ENCODE peak calls at places on chromosomes 12 and 14, in eight cellular contexts. M is activated CD4-positive, alpha-beta T cell treated with anti-CD3 and anti-CD28 coated beads for 48 hours; H is stimulated activated CD4-positive, alpha-beta T cell treated with anti-CD3 and anti-CD28 coated beads, Interleukin-2, amount 100 ng/mL, for 48 hours; T is EH; O is epithelial cell of prostate; I is effector memory CD4-positive, alpha-beta T cell; A is AML-193; S is CD4-positive, CD25-positive, alpha-beta regulatory T cell. K is an unnamed sample.

GRCh38 chr12:84960918-84961317 is 48.3 kb upstream of the SLC6A15 start:
- DNase-seq in M (no peak), H (no peak), T (no peak), O (no peak), I (no peak), A (no peak), S (no peak), K (no peak)

GRCh38 chr14:91361236-91361811 is 56.3 kb downstream of the CCDC88C start:
- DNase-seq in M (no peak), H (no peak), T (no peak), O (peak), I (no peak), A (peak), S (no peak), K (no peak)

GRCh38 chr12:114855678-114856077 is 171.7 kb upstream of the TBX3 start:
- DNase-seq in M (no peak), H (no peak), T (no peak), O (no peak), I (no peak), A (no peak), S (no peak), K (no peak)

GRCh38 chr12:54658306-54659264 is 10.4 kb upstream of the DCD start:
- DNase-seq in M (peak), H (peak), T (peak), O (no peak), I (no peak), A (peak), S (peak), K (peak)

GRCh38 chr12:112908548-112908947 is 1.8 kb downstream of the OAS1 start:
- DNase-seq in M (peak), H (no peak), T (no peak), O (no peak), I (no peak), A (no peak), S (peak), K (no peak)

GRCh38 chr12:76020281-76020680 is 11.3 kb downstream of the PHLDA1 start:
- DNase-seq in M (peak), H (peak), T (peak), O (no peak), I (peak), A (peak), S (peak), K (peak)

GRCh38 chr14:87076146-87076545 is 916.8 kb downstream of the GALC start:
- DNase-seq in M (no peak), H (no peak), T (no peak), O (no peak), I (no peak), A (no peak), S (no peak), K (no peak)

GRCh38 chr12:114478891-114479290 is 72.9 kb upstream of the TBX5 start:
- DNase-seq in M (no peak), H (no peak), T (no peak), O (no peak), I (no peak), A (no peak), S (no peak), K (no peak)

GRCh38 chr14:100738704-100739131 is 12.0 kb downstream of the DLK1 start:
- DNase-seq in M (no peak), H (no peak), T (no peak), O (no peak), I (no peak), A (no peak), S (no peak), K (no peak)

GRCh38 chr12:132562489-132563045 is 47.8 kb downstream of the LRCOL1 start:
- DNase-seq in M (no peak), H (no peak), T (no peak), O (no peak), I (no peak), A (no peak), S (no peak), K (no peak)

GRCh38 chr12:103505371-103506236 is 9.8 kb upstream of the C12orf42 start:
- DNase-seq in M (peak), H (peak), T (no peak), O (peak), I (no peak), A (no peak), S (peak), K (peak)

GRCh38 chr12:117002040-117002832 is 91.5 kb downstream of the FBXW8 start:
- DNase-seq in M (no peak), H (no peak), T (no peak), O (no peak), I (no peak), A (no peak), S (no peak), K (no peak)

GRCh38 chr12:82120901-82121300 is 237.3 kb downstream of the CCDC59 start:
- DNase-seq in M (no peak), H (no peak), T (no peak), O (no peak), I (no peak), A (no peak), S (no peak), K (no peak)